ENCODE peak calls at places on chromosomes 11 and 22, in eight cellular contexts. L, B, Y, H, S, X, V and F are unnamed samples.

GRCh38 chr11:49208006-49208721 is at the start of gene FOLH1:
- DNase-seq in B (no peak), X (peak; percentile 2), Y (peak; percentile 14), V (peak; percentile 8), L (peak; percentile 2), H (peak; percentile 22), S (no peak), F (peak; percentile 11)

GRCh38 chr11:95076416-95076815 is 9.7 kb downstream of the SRSF8 start:
- DNase-seq in B (peak; percentile 65), L (no peak), S (peak; percentile 57), V (peak; percentile 74), H (no peak), Y (no peak), X (peak; percentile 83), F (peak; percentile 97)

GRCh38 chr11:95066721-95067041 is at the start of gene SRSF8:
- DNase-seq in L (no peak), H (no peak), Y (no peak), X (no peak), S (no peak), V (peak; percentile 65), B (no peak), F (no peak)

GRCh38 chr11:42205518-42205917 is 746.1 kb upstream of the LRRC4C start:
- DNase-seq in L (no peak), B (no peak), V (no peak), Y (no peak), H (no peak), X (no peak), S (no peak), F (no peak)

GRCh38 chr11:1501421-1502167 is 15.0 kb upstream of the MOB2 start:
- DNase-seq in Y (no peak), B (no peak), V (no peak), X (no peak), S (no peak), L (no peak), H (peak; percentile 68), F (no peak)

GRCh38 chr11:75768112-75768908 is at the start of gene DGAT2:
- DNase-seq in V (peak; percentile 35), B (peak; percentile 12), X (no peak), S (peak; percentile 29), H (peak; percentile 78), L (peak; percentile 83), Y (peak; percentile 94), F (peak; percentile 60)

GRCh38 chr11:108693852-108694251 is 29.0 kb downstream of the DDX10 start:
- DNase-seq in B (peak; percentile 77), S (no peak), X (no peak), V (peak; percentile 87), L (no peak), Y (no peak), H (no peak), F (peak; percentile 56)

GRCh38 chr11:18650859-18651557 is 16.9 kb upstream of the SPTY2D1 start:
- DNase-seq in Y (peak; percentile 57), S (no peak), V (peak; percentile 26), L (no peak), X (no peak), B (peak; percentile 36), H (no peak), F (peak; percentile 83)

GRCh38 chr11:93844568-93844967 is 5.8 kb downstream of the VSTM5 start:
- DNase-seq in S (no peak), Y (no peak), B (no peak), H (no peak), L (no peak), X (no peak), V (peak; percentile 46), F (no peak)

GRCh38 chr22:36411589-36412258 is 24.0 kb upstream of the MYH9 start:
- DNase-seq in S (no peak), L (no peak), H (no peak), X (no peak), Y (no peak), V (no peak), B (no peak), F (no peak)

GRCh38 chr11:2737226-2737590 is 37.4 kb upstream of the KCNQ1OT1 start:
- DNase-seq in Y (no peak), S (no peak), H (no peak), X (no peak), B (no peak), V (no peak), L (no peak), F (no peak)

GRCh38 chr11:74112877-74113276 is 57.9 kb downstream of the C2CD3 start:
- DNase-seq in B (no peak), H (no peak), L (no peak), V (no peak), X (no peak), Y (no peak), S (no peak), F (no peak)

GRCh38 chr11:116798368-116798767 is 6.7 kb upstream of the APOA5 start:
- DNase-seq in L (no peak), H (no peak), B (no peak), X (no peak), V (no peak), Y (no peak), S (no peak), F (no peak)

GRCh38 chr11:124541204-124541603 is 2.2 kb downstream of the OR8B12 start:
- DNase-seq in V (no peak), Y (no peak), X (no peak), L (no peak), S (no peak), B (no peak), H (no peak), F (no peak)

GRCh38 chr11:104343578-104343977 is 179.6 kb upstream of the PDGFD start:
- DNase-seq in H (no peak), X (no peak), V (peak; percentile 34), S (no peak), Y (no peak), B (no peak), L (peak; percentile 0), F (peak; percentile 30)

GRCh38 chr11:67413266-67413797 is 2.1 kb upstream of the CARNS1 start:
- DNase-seq in Y (no peak), B (no peak), X (no peak), V (no peak), L (no peak), H (no peak), S (no peak), F (no peak)

GRCh38 chr11:126352934-126353801 is 2.3 kb upstream of the ST3GAL4 start:
- DNase-seq in S (no peak), B (peak; percentile 37), V (peak; percentile 83), L (no peak), H (no peak), Y (peak; percentile 52), X (no peak), F (peak; percentile 57)

DNA sequence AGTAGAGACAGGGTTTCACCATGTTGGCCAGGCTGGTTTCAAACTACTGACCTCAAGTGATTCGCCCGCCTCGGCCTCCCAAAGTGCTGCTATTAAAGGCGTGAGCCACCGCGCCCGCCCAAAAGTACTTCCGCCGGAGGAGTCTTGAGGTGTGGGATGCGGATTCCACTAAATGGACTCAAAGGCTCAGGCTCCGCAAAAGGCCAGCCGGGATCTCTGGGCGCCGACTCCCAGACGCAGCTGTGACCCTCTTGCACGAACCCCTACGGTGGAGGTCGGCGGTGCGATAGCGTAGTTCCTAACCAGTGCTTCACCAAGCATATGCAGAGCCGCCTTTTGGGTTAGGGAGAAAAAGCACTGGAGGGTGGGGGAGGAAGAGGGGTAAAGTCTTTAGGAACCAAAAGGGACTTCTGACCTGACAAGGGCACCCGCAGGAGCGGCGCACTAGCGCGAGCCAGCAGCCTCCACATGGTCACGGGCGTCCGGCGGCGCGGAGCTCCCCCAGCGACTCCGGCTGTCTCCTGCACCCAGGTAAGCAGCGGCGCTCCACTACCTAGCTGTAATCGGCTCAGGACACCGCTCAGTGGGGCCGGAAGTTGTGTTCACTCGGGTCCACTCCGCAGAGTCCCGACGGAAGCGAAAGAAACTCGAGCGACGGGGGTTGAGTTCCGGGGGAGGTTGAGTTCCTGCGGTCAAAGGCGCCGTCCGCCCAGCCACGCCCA is at the start of gene MRPL16:
- DNase-seq in B (peak; percentile 69), L (peak; percentile 84), X (peak; percentile 42), V (peak; percentile 80), Y (peak; percentile 85), S (peak; percentile 54), H (peak; percentile 85), F (peak; percentile 91)
- TF ChIP-seq CTCF in B (peak; percentile 15), L (no peak), X (peak; percentile 43), V (peak; percentile 62), Y (peak; percentile 20), S (no peak), H (no peak), F (no peak)

GRCh38 chr11:9992306-9992705 is 301.7 kb downstream of the SBF2 start:
- DNase-seq in V (no peak), X (no peak), L (no peak), H (no peak), S (no peak), Y (no peak), B (peak; percentile 16), F (no peak)

DNA sequence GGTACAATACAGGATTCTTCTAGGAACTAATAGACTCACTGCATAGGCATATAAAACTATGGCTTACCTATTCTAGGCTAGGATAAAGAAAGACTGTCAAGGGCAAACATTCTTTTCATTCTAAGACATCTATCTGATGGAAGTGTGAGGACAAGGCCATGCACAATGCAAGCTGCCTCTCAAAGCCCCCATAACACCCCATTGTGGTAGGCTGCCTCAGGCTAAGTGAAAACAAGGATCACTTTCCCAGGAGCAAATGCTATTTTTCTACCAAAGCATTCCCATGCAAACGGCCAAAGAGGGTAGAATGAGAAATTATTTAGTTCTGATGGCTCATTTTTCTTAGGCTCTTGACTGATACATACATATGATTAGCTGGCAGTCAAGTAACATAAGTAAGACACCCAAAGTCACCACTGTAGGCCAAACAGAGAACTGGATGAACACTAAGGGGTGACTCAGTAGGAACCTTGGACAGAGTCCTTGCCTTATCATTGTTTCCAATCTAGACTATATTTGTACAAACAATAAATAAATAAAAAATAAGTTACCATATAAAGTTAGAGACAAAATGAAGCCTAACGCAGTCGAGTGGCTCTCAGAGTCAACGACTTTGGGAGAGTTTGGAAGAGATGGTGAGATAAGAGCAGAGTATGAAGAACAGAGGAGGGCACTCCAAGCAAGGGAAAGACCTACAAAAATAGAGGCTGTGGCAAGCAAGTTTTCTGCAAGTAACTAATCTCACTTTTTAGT is 303.6 kb downstream of the SBF2 start:
- DNase-seq in H (no peak), B (peak; percentile 11), V (peak; percentile 13), S (no peak), Y (no peak), X (no peak), L (no peak), F (no peak)
- TF ChIP-seq CTCF in H (peak; percentile 37), B (peak; percentile 18), V (no peak), S (no peak), Y (no peak), X (no peak), L (peak; percentile 32), F (no peak)

DNA sequence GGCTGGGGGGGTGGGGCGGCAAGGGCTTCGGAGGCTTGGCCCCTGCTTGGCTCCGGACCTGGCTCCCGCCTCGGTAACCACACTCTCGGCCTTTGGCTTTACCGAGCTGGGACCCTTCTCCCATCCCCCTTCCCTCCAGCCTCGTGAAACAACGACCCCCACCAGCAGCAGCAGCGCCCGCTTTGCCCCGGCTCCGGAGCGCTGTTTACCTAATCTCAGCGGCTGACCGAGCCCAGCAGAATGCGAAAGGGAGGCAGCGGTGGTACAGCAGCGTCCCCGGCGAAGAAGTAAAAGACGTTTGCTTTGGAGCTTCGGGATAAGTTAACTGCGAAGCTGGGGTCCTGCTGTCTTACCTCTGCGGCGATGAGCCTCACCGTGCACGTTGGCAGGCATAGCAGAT is 2.0 kb upstream of the LARGE1 start:
- DNase-seq in X (no peak), Y (no peak), V (no peak), B (peak; percentile 21), L (no peak), H (peak; percentile 25), S (no peak), F (peak; percentile 29)
- TF ChIP-seq CTCF in X (no peak), Y (no peak), V (no peak), B (no peak), L (no peak), H (no peak), S (no peak), F (no peak)

GRCh38 chr11:96110302-96110701 is 186.4 kb upstream of the MTMR2 start:
- DNase-seq in Y (no peak), S (no peak), B (no peak), X (no peak), V (no peak), H (no peak), L (no peak), F (no peak)
- TF ChIP-seq CTCF in Y (no peak), S (no peak), B (no peak), X (no peak), V (peak; percentile 6), H (no peak), L (no peak), F (no peak)